ENCODE peak calls at places on chromosomes 1 and 21, in five cellular contexts. One of them, this sample, is unnamed.

GRCh38 chr1:242523968-242524570 is 428 bp downstream of the PLD5 start:
- DNase-seq in ovary: peak
- DNase-seq in upper lobe of left lung: peak
- DNase-seq in A549: peak
- DNase-seq in esophagus muscularis mucosa: no peak
- DNase-seq in this sample: no peak

GRCh38 chr1:90781429-90782020 is 64.4 kb upstream of the BARHL2 start:
- DNase-seq in ovary: no peak
- DNase-seq in upper lobe of left lung: no peak
- DNase-seq in A549: no peak
- DNase-seq in esophagus muscularis mucosa: no peak
- DNase-seq in this sample: no peak

GRCh38 chr1:61589382-61589765 is 135.6 kb downstream of the TM2D1 start:
- DNase-seq in ovary: peak
- DNase-seq in upper lobe of left lung: peak
- DNase-seq in A549: no peak
- DNase-seq in esophagus muscularis mucosa: no peak
- DNase-seq in this sample: no peak

GRCh38 chr1:231918239-231919015 is 291.8 kb downstream of the DISC1 start:
- DNase-seq in ovary: no peak
- DNase-seq in upper lobe of left lung: no peak
- DNase-seq in A549: peak
- DNase-seq in esophagus muscularis mucosa: no peak
- DNase-seq in this sample: no peak

GRCh38 chr1:192260076-192260475 is 56.7 kb upstream of the RGS21 start:
- DNase-seq in ovary: no peak
- DNase-seq in upper lobe of left lung: no peak
- DNase-seq in A549: no peak
- DNase-seq in esophagus muscularis mucosa: no peak
- DNase-seq in this sample: no peak

GRCh38 chr1:56456426-56457101 is 122.8 kb downstream of the PLPP3 start:
- DNase-seq in ovary: no peak
- DNase-seq in upper lobe of left lung: no peak
- DNase-seq in A549: peak
- DNase-seq in esophagus muscularis mucosa: no peak
- DNase-seq in this sample: no peak

GRCh38 chr21:44366586-44367211 is 13.3 kb downstream of the TRPM2 start:
- DNase-seq in ovary: peak
- DNase-seq in upper lobe of left lung: peak
- DNase-seq in A549: no peak
- DNase-seq in esophagus muscularis mucosa: no peak
- DNase-seq in this sample: peak

GRCh38 chr21:46562964-46563607 is 41.8 kb downstream of the S100B start:
- DNase-seq in ovary: peak
- DNase-seq in upper lobe of left lung: no peak
- DNase-seq in A549: no peak
- DNase-seq in esophagus muscularis mucosa: no peak
- DNase-seq in this sample: no peak

GRCh38 chr1:19165501-19165900 is 44.6 kb downstream of the UBR4 start:
- DNase-seq in ovary: no peak
- DNase-seq in upper lobe of left lung: no peak
- DNase-seq in A549: no peak
- DNase-seq in esophagus muscularis mucosa: no peak
- DNase-seq in this sample: no peak

GRCh38 chr1:228955691-228956090 is 220.4 kb downstream of the RHOU start:
- DNase-seq in ovary: no peak
- DNase-seq in upper lobe of left lung: no peak
- DNase-seq in A549: no peak
- DNase-seq in esophagus muscularis mucosa: no peak
- DNase-seq in this sample: no peak

GRCh38 chr1:60573726-60574409 is 500.3 kb upstream of the C1orf87 start:
- DNase-seq in ovary: no peak
- DNase-seq in upper lobe of left lung: no peak
- DNase-seq in A549: peak
- DNase-seq in esophagus muscularis mucosa: no peak
- DNase-seq in this sample: no peak

GRCh38 chr1:2778220-2778592 is 23.3 kb downstream of the TTC34 start:
- DNase-seq in ovary: no peak
- DNase-seq in upper lobe of left lung: peak
- DNase-seq in A549: no peak
- DNase-seq in esophagus muscularis mucosa: no peak
- DNase-seq in this sample: no peak

GRCh38 chr21:44999972-45000636 is 60.3 kb downstream of the SLX9 start:
- DNase-seq in ovary: peak
- DNase-seq in upper lobe of left lung: peak
- DNase-seq in A549: no peak
- DNase-seq in esophagus muscularis mucosa: no peak
- DNase-seq in this sample: no peak

GRCh38 chr21:28991861-28992525 is 684 bp downstream of the LTN1 start:
- DNase-seq in ovary: no peak
- DNase-seq in upper lobe of left lung: no peak
- DNase-seq in A549: no peak
- DNase-seq in esophagus muscularis mucosa: no peak
- DNase-seq in this sample: no peak

GRCh38 chr1:3283849-3284248 is 170.6 kb upstream of the ARHGEF16 start:
- DNase-seq in ovary: peak
- DNase-seq in upper lobe of left lung: peak
- DNase-seq in A549: no peak
- DNase-seq in esophagus muscularis mucosa: no peak
- DNase-seq in this sample: peak

GRCh38 chr1:34800214-34800613 is 7.4 kb downstream of the GJA4 start:
- DNase-seq in ovary: no peak
- DNase-seq in upper lobe of left lung: no peak
- DNase-seq in A549: no peak
- DNase-seq in esophagus muscularis mucosa: no peak
- DNase-seq in this sample: no peak

GRCh38 chr1:41862411-41863221 is 56.1 kb downstream of the HIVEP3 start:
- DNase-seq in ovary: no peak
- DNase-seq in upper lobe of left lung: no peak
- DNase-seq in A549: peak
- DNase-seq in esophagus muscularis mucosa: no peak
- DNase-seq in this sample: no peak

GRCh38 chr1:179921981-179922380 is 32.6 kb upstream of the CEP350 start:
- DNase-seq in ovary: no peak
- DNase-seq in upper lobe of left lung: no peak
- DNase-seq in A549: no peak
- DNase-seq in esophagus muscularis mucosa: no peak
- DNase-seq in this sample: no peak

GRCh38 chr1:67314696-67315095 is 7.0 kb downstream of the IL12RB2 start:
- DNase-seq in ovary: no peak
- DNase-seq in upper lobe of left lung: no peak
- DNase-seq in A549: no peak
- DNase-seq in esophagus muscularis mucosa: no peak
- DNase-seq in this sample: no peak

GRCh38 chr1:227911376-227911775 is 36.4 kb downstream of the WNT9A start:
- DNase-seq in ovary: no peak
- DNase-seq in upper lobe of left lung: no peak
- DNase-seq in A549: no peak
- DNase-seq in esophagus muscularis mucosa: no peak
- DNase-seq in this sample: no peak

GRCh38 chr1:172916126-172916525 is 134.6 kb downstream of the TNFSF18 start:
- DNase-seq in ovary: no peak
- DNase-seq in upper lobe of left lung: no peak
- DNase-seq in A549: no peak
- DNase-seq in esophagus muscularis mucosa: no peak
- DNase-seq in this sample: no peak

GRCh38 chr1:21534674-21535378 is 25.6 kb downstream of the ALPL start:
- DNase-seq in ovary: no peak
- DNase-seq in upper lobe of left lung: no peak
- DNase-seq in A549: peak
- DNase-seq in esophagus muscularis mucosa: no peak
- DNase-seq in this sample: peak

GRCh38 chr21:31136891-31137290 is 98.6 kb upstream of the KRTAP19-8 start:
- DNase-seq in ovary: no peak
- DNase-seq in upper lobe of left lung: no peak
- DNase-seq in A549: no peak
- DNase-seq in esophagus muscularis mucosa: no peak
- DNase-seq in this sample: no peak

GRCh38 chr1:234719454-234720258 is 109.7 kb upstream of the IRF2BP2 start:
- DNase-seq in ovary: no peak
- DNase-seq in upper lobe of left lung: no peak
- DNase-seq in A549: no peak
- DNase-seq in esophagus muscularis mucosa: no peak
- DNase-seq in this sample: no peak

GRCh38 chr1:24186993-24187790 is at the start of gene IFNLR1:
- DNase-seq in ovary: peak
- DNase-seq in upper lobe of left lung: peak
- DNase-seq in A549: peak
- DNase-seq in esophagus muscularis mucosa: no peak
- DNase-seq in this sample: no peak

GRCh38 chr21:44755227-44755626 is 43.9 kb upstream of the TSPEAR start:
- DNase-seq in ovary: no peak
- DNase-seq in upper lobe of left lung: no peak
- DNase-seq in A549: no peak
- DNase-seq in esophagus muscularis mucosa: no peak
- DNase-seq in this sample: no peak

GRCh38 chr1:21349693-21350092 is 59.4 kb upstream of the ECE1 start:
- DNase-seq in ovary: no peak
- DNase-seq in upper lobe of left lung: no peak
- DNase-seq in A549: no peak
- DNase-seq in esophagus muscularis mucosa: no peak
- DNase-seq in this sample: no peak

DNA sequence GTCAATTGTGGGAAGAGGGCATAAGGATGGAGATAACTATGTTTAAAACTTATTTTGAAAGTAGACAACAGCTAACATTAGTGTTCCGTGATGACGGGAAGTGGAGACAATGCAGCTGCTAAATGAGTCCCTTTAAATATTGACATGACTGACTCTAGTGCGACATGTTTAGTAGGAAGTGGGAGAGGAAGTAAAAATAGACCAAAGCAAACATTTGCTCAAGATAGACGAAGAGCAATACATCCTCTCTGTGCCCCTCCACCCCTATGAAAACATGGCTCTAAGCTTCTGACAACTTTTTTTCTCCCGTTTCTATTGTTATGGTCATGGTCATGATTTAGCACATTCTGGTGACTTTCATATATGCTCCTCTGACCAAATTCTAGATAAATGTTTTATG is 60.0 kb upstream of the HMCN1 start:
- DNase-seq in ovary: no peak
- DNase-seq in upper lobe of left lung: no peak
- DNase-seq in A549: peak
- DNase-seq in esophagus muscularis mucosa: no peak
- DNase-seq in this sample: no peak
- TF ChIP-seq EP300 in ovary: no peak
- TF ChIP-seq EP300 in upper lobe of left lung: peak
- TF ChIP-seq EP300 in A549: no peak
- TF ChIP-seq EP300 in esophagus muscularis mucosa: no peak
- TF ChIP-seq EP300 in this sample: peak

GRCh38 chr1:198756470-198756869 is 117.6 kb downstream of the PTPRC start:
- DNase-seq in ovary: no peak
- DNase-seq in upper lobe of left lung: no peak
- DNase-seq in A549: peak
- DNase-seq in esophagus muscularis mucosa: no peak
- DNase-seq in this sample: no peak
- TF ChIP-seq CTCF in ovary: no peak
- TF ChIP-seq CTCF in upper lobe of left lung: no peak
- TF ChIP-seq CTCF in A549: peak
- TF ChIP-seq CTCF in esophagus muscularis mucosa: no peak
- TF ChIP-seq CTCF in this sample: no peak

GRCh38 chr1:170720661-170721060 is 56.7 kb downstream of the PRRX1 start:
- DNase-seq in ovary: no peak
- DNase-seq in upper lobe of left lung: no peak
- DNase-seq in A549: no peak
- DNase-seq in esophagus muscularis mucosa: no peak
- DNase-seq in this sample: no peak

GRCh38 chr1:170721621-170722020 is 57.7 kb downstream of the PRRX1 start:
- DNase-seq in ovary: no peak
- DNase-seq in upper lobe of left lung: no peak
- DNase-seq in A549: no peak
- DNase-seq in esophagus muscularis mucosa: no peak
- DNase-seq in this sample: no peak

GRCh38 chr1:170714938-170715337 is 51.0 kb downstream of the PRRX1 start:
- DNase-seq in ovary: no peak
- DNase-seq in upper lobe of left lung: no peak
- DNase-seq in A549: no peak
- DNase-seq in esophagus muscularis mucosa: no peak
- DNase-seq in this sample: no peak

GRCh38 chr1:170714163-170714562 is 50.2 kb downstream of the PRRX1 start:
- DNase-seq in ovary: no peak
- DNase-seq in upper lobe of left lung: no peak
- DNase-seq in A549: no peak
- DNase-seq in esophagus muscularis mucosa: no peak
- DNase-seq in this sample: no peak

DNA sequence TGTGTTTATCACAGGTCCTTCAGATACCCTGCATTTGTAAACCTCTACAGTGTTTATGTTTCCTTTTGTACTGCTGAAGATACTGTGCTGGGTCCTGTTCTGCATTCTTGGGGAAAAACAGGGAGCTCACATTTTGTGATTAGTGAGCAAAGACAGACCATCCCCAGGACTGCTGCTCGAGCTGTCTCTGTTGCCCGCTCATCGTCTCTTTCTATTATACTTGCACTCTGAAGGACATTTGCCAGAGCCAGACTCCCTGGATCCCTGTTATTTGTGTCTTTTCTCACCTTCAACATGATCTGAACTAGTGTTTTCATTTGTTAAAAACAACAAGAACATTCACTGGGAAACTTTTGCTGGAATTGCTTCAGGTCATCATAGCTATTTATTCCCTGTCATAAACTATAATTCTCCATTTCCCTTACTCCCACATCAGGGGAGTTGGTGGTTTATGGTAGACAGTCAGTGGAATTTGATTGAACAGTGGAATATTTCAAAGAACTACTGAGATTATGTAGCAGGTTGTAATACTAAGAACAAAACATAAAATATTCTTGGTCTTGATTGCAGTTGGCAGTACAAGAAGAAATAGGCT is 53.0 kb downstream of the PRRX1 start:
- DNase-seq in ovary: no peak
- DNase-seq in upper lobe of left lung: no peak
- DNase-seq in A549: no peak
- DNase-seq in esophagus muscularis mucosa: no peak
- DNase-seq in this sample: no peak
- TF ChIP-seq EP300 in ovary: no peak
- TF ChIP-seq EP300 in upper lobe of left lung: no peak
- TF ChIP-seq EP300 in A549: no peak
- TF ChIP-seq EP300 in esophagus muscularis mucosa: no peak
- TF ChIP-seq EP300 in this sample: no peak

GRCh38 chr1:205596876-205597275 is 34.9 kb downstream of the ELK4 start:
- DNase-seq in ovary: no peak
- DNase-seq in upper lobe of left lung: no peak
- DNase-seq in A549: no peak
- DNase-seq in esophagus muscularis mucosa: peak
- DNase-seq in this sample: no peak
- TF ChIP-seq CTCF in ovary: no peak
- TF ChIP-seq CTCF in upper lobe of left lung: no peak
- TF ChIP-seq CTCF in A549: no peak
- TF ChIP-seq CTCF in esophagus muscularis mucosa: no peak
- TF ChIP-seq CTCF in this sample: no peak